ENCODE peak calls at places on chromosomes 6 and 20, in seven cellular contexts. M is HFF-Myc, H is body of pancreas, I is B cell, Z is H9, U is foreskin fibroblast, B is kidney. X is an unnamed sample.

GRCh38 chr6:300494-301198 is 8.4 kb downstream of the DUSP22 start:
- DNase-seq in B (no peak), I (no peak), Z (no peak), M (no peak), U (no peak), H (no peak), X (no peak)

GRCh38 chr20:50302463-50303041 is 111.9 kb downstream of the CEBPB start:
- DNase-seq in B (no peak), U (no peak), I (no peak), H (no peak), Z (no peak), M (no peak), X (no peak)

GRCh38 chr6:43035495-43036194 is 14.2 kb downstream of the RRP36 start:
- DNase-seq in U (no peak), Z (peak), H (no peak), I (no peak), M (no peak), B (no peak), X (no peak)

GRCh38 chr6:13535306-13535705 is 39.1 kb upstream of the SIRT5 start:
- DNase-seq in U (no peak), H (no peak), M (no peak), B (no peak), Z (no peak), I (no peak), X (no peak)

GRCh38 chr6:151999194-151999593 is 191.7 kb downstream of the ESR1 start:
- DNase-seq in H (no peak), I (no peak), M (no peak), Z (no peak), U (peak), B (no peak), X (no peak)

GRCh38 chr6:80272988-80273387 is 166.5 kb downstream of the BCKDHB start:
- DNase-seq in B (no peak), U (no peak), Z (no peak), M (no peak), H (no peak), I (no peak), X (no peak)

GRCh38 chr6:120230008-120230407 is 880.4 kb upstream of the MAN1A1 start:
- DNase-seq in M (no peak), H (no peak), Z (peak), B (no peak), U (no peak), I (no peak), X (no peak)

GRCh38 chr6:143536866-143537691 is 25.6 kb upstream of the FUCA2 start:
- DNase-seq in Z (peak), U (peak), M (no peak), H (peak), I (peak), B (peak), X (no peak)

GRCh38 chr20:17871181-17871580 is 97.4 kb downstream of the SNX5 start:
- DNase-seq in H (no peak), M (no peak), B (no peak), Z (no peak), U (no peak), I (no peak), X (no peak)

GRCh38 chr20:48904566-48905321 is 16.8 kb upstream of the ARFGEF2 start:
- DNase-seq in B (no peak), Z (peak), H (peak), I (peak), M (peak), U (peak), X (peak)

GRCh38 chr6:20661721-20662120 is 127.5 kb downstream of the CDKAL1 start:
- DNase-seq in I (no peak), M (no peak), Z (no peak), H (no peak), U (no peak), B (no peak), X (no peak)

GRCh38 chr6:148557796-148558457 is 188.9 kb upstream of the UST start:
- DNase-seq in B (no peak), U (no peak), I (peak), H (no peak), Z (no peak), M (no peak), X (no peak)

GRCh38 chr6:157148391-157149323 is 174.7 kb downstream of the TMEM242 start:
- DNase-seq in U (peak), H (peak), I (no peak), B (peak), M (peak), Z (no peak), X (no peak)

GRCh38 chr6:27479319-27480182 is 6.6 kb upstream of the ZNF184 start:
- DNase-seq in I (peak), H (peak), M (peak), B (peak), Z (peak), U (peak), X (no peak)

GRCh38 chr20:14337400-14338171 is at the start of gene FLRT3:
- DNase-seq in B (peak), H (peak), U (peak), M (peak), Z (peak), I (peak), X (no peak)

GRCh38 chr6:167046861-167047495 is 47.8 kb downstream of the CEP43 start:
- DNase-seq in Z (no peak), I (no peak), B (no peak), U (no peak), M (no peak), H (no peak), X (no peak)

GRCh38 chr6:138662474-138662873 is 111.1 kb upstream of the CCDC28A start:
- DNase-seq in M (no peak), Z (no peak), H (no peak), B (no peak), U (peak), I (no peak), X (no peak)

GRCh38 chr20:18190466-18191233 is 53.0 kb downstream of the KAT14 start:
- DNase-seq in H (no peak), B (no peak), U (no peak), Z (no peak), M (no peak), I (no peak), X (no peak)

GRCh38 chr6:124029535-124029934 is 225.9 kb downstream of the NKAIN2 start:
- DNase-seq in U (no peak), I (no peak), H (no peak), M (no peak), B (no peak), Z (no peak), X (no peak)

GRCh38 chr20:63178445-63178818 is 37.5 kb downstream of the YTHDF1 start:
- DNase-seq in B (peak), M (no peak), H (no peak), U (no peak), Z (peak), I (no peak), X (no peak)

GRCh38 chr6:111072801-111073360 is 14.4 kb upstream of the SLC16A10 start:
- DNase-seq in H (no peak), I (no peak), B (no peak), M (no peak), U (no peak), Z (no peak), X (no peak)
- TF ChIP-seq CTCF in H (no peak), I (no peak), B (no peak), M (no peak), U (no peak), Z (no peak), X (no peak)

DNA sequence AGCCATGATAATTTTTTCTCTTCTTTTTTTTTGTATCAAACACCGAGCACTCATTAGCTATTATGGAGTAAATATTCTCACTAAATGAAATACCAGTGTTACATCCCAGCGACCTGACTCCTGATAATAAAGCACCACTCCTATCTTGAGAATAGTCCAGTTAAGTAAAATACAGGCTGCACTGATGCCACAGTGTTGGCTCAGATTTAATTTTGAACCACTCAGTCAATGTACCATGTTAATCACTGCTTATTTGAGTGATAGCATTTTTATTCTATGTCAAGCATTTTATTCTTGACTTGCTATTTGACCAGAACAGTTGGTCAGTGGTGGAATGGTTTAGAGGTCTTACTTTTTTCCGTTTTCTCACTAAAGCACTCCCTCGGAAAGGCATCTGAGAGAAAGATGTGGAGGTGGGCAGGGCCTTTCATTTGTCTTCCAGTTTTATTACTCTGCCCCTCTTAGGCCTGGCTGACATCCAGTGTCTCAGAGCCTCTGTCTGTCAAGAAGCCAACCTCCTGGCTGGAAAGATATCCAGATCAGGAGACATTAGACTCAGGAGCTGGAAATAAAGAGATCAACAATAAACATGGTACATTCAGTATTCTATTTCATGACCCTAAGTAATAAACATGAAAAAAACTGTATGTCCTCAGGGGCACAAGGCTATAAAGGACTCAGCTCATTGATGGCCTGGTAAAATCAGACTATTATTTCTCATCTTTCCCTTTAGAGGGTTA is 457.8 kb downstream of the EPM2A start:
- DNase-seq in Z (no peak), U (no peak), I (no peak), B (no peak), M (no peak), H (no peak), X (no peak)
- TF ChIP-seq CTCF in Z (no peak), U (no peak), I (no peak), B (no peak), M (no peak), H (no peak), X (no peak)

GRCh38 chr6:46469021-46469420 is 22.2 kb downstream of the RCAN2 start:
- DNase-seq in U (no peak), B (no peak), I (no peak), H (no peak), Z (no peak), M (no peak), X (no peak)
- TF ChIP-seq CTCF in U (no peak), B (no peak), I (no peak), H (no peak), Z (no peak), M (no peak), X (no peak)

GRCh38 chr6:159852877-159853276 is 37.9 kb upstream of the MAS1 start:
- DNase-seq in M (no peak), H (no peak), Z (no peak), I (no peak), U (no peak), B (no peak), X (no peak)
- TF ChIP-seq CTCF in M (no peak), H (no peak), Z (peak), I (peak), U (peak), B (no peak), X (peak)

GRCh38 chr6:45676376-45676775 is 298.6 kb upstream of the SUPT3H start:
- DNase-seq in I (no peak), Z (no peak), M (no peak), U (no peak), H (no peak), B (no peak), X (no peak)
- TF ChIP-seq CTCF in I (no peak), Z (no peak), M (no peak), U (no peak), H (no peak), B (no peak), X (no peak)

GRCh38 chr20:45300961-45301360 is 5.7 kb upstream of the RBPJL start:
- DNase-seq in B (no peak), Z (peak), U (no peak), M (no peak), H (no peak), I (no peak), X (no peak)
- TF ChIP-seq CTCF in B (no peak), Z (peak), U (no peak), M (peak), H (no peak), I (peak), X (peak)

GRCh38 chr6:45498620-45499019 is 120.9 kb upstream of the SUPT3H start:
- DNase-seq in B (no peak), I (no peak), Z (no peak), U (no peak), M (no peak), H (no peak), X (no peak)

GRCh38 chr6:45505470-45505869 is 127.7 kb upstream of the SUPT3H start:
- DNase-seq in B (no peak), H (no peak), Z (no peak), U (no peak), M (no peak), I (no peak), X (no peak)

GRCh38 chr6:45504947-45505346 is 127.2 kb upstream of the SUPT3H start:
- DNase-seq in I (no peak), U (peak), M (peak), B (no peak), Z (peak), H (peak), X (no peak)

GRCh38 chr6:45502446-45502845 is 124.7 kb upstream of the SUPT3H start:
- DNase-seq in I (no peak), M (no peak), B (no peak), U (no peak), H (no peak), Z (no peak), X (no peak)

GRCh38 chr6:45500924-45501816 is 123.4 kb upstream of the SUPT3H start:
- DNase-seq in Z (peak), M (no peak), H (no peak), U (no peak), B (no peak), I (no peak), X (no peak)
- TF ChIP-seq CTCF in Z (peak), M (peak), H (no peak), U (no peak), B (no peak), I (no peak), X (peak)

GRCh38 chr6:30821862-30822784 is 62.2 kb upstream of the DDR1 start:
- DNase-seq in B (no peak), M (no peak), I (peak), U (no peak), Z (no peak), H (peak), X (no peak)
- TF ChIP-seq CTCF in B (peak), M (peak), I (peak), U (peak), Z (peak), H (peak), X (peak)

GRCh38 chr6:33719326-33719987 is 8.0 kb upstream of the UQCC2 start:
- DNase-seq in Z (no peak), B (no peak), H (no peak), U (no peak), M (no peak), I (no peak), X (no peak)
- TF ChIP-seq CTCF in Z (no peak), B (no peak), H (no peak), U (no peak), M (no peak), I (no peak), X (no peak)

X was measured in D721Med.